ENCODE peak calls at places on chromosome 13, in four cellular contexts. B is HepG2, C is GM12878, K is H1. I is an unnamed sample.

GRCh38 chr13:82356667-82357066 is 1525.6 kb downstream of the SLITRK1 start:
- DNase-seq in B (no peak), C (no peak), K (no peak), I (no peak)

GRCh38 chr13:100644328-100644727 is 30.3 kb downstream of the TMTC4 start:
- DNase-seq in B (no peak), C (no peak), K (no peak), I (no peak)

GRCh38 chr13:81874681-81875661 is 1534.0 kb upstream of the SPRY2 start:
- DNase-seq in B (peak; percentile 10), C (no peak), K (peak; percentile 91), I (peak; percentile 90)

GRCh38 chr13:27183561-27184147 is 12.0 kb upstream of the USP12 start:
- DNase-seq in B (no peak), C (no peak), K (no peak), I (no peak)

GRCh38 chr13:49213997-49214916 is 5.9 kb upstream of the MLNR start:
- DNase-seq in B (no peak), C (no peak), K (no peak), I (no peak)

GRCh38 chr13:95155093-95155492 is 146.2 kb downstream of the ABCC4 start:
- DNase-seq in B (no peak), C (no peak), K (no peak), I (no peak)

GRCh38 chr13:42181381-42181953 is 90.5 kb upstream of the AKAP11 start:
- DNase-seq in B (no peak), C (no peak), K (no peak), I (no peak)

GRCh38 chr13:60258349-60258748 is 94.6 kb upstream of the DIAPH3 start:
- DNase-seq in B (no peak), C (no peak), K (no peak), I (no peak)

GRCh38 chr13:96273196-96273595 is 183.3 kb downstream of the HS6ST3 start:
- DNase-seq in B (no peak), C (no peak), K (no peak), I (no peak)

GRCh38 chr13:103263448-103263847 is 197.2 kb upstream of the SLC10A2 start:
- DNase-seq in B (no peak), C (no peak), K (no peak), I (no peak)

GRCh38 chr13:97429681-97430081 is 4.3 kb upstream of the RAP2A start:
- DNase-seq in B (no peak), C (no peak), K (no peak), I (no peak)

GRCh38 chr13:105678072-105678471 is 857.4 kb downstream of the EFNB2 start:
- DNase-seq in B (no peak), C (no peak), K (no peak), I (no peak)

GRCh38 chr13:39452412-39452811 is 150.6 kb downstream of the LHFPL6 start:
- DNase-seq in B (no peak), C (no peak), K (no peak), I (no peak)

GRCh38 chr13:86020350-86021002 is 221.3 kb upstream of the SLITRK6 start:
- DNase-seq in B (no peak), C (no peak), K (no peak), I (no peak)

GRCh38 chr13:70385852-70386251 is 277.6 kb upstream of the KLHL1 start:
- DNase-seq in B (no peak), C (no peak), K (no peak), I (no peak)

GRCh38 chr13:35848868-35849644 is 282.1 kb downstream of the DCLK1 start:
- DNase-seq in B (no peak), C (no peak), K (no peak), I (no peak)

GRCh38 chr13:84571264-84571663 is 689.0 kb upstream of the SLITRK1 start:
- DNase-seq in B (no peak), C (no peak), K (no peak), I (no peak)

GRCh38 chr13:98144501-98145350 is 1.8 kb downstream of the FARP1 start:
- DNase-seq in B (peak; percentile 86), C (no peak), K (no peak), I (no peak)

GRCh38 chr13:80840313-80840976 is 499.5 kb upstream of the SPRY2 start:
- DNase-seq in B (no peak), C (no peak), K (no peak), I (no peak)

GRCh38 chr13:30312859-30313258 is 5.5 kb upstream of the KATNAL1 start:
- DNase-seq in B (no peak), C (no peak), K (no peak), I (no peak)

GRCh38 chr13:85543144-85543543 is 256.1 kb downstream of the SLITRK6 start:
- DNase-seq in B (no peak), C (no peak), K (no peak), I (no peak)

GRCh38 chr13:68905186-68905585 is 1202.4 kb upstream of the ATXN8OS start:
- DNase-seq in B (no peak), C (no peak), K (no peak), I (no peak)

GRCh38 chr13:71912524-71912923 is 45.5 kb upstream of the DACH1 start:
- DNase-seq in B (no peak), C (no peak), K (no peak), I (no peak)

GRCh38 chr13:101408154-101408553 is 8.2 kb downstream of the NALCN start:
- DNase-seq in B (no peak), C (no peak), K (no peak), I (no peak)

GRCh38 chr13:51557875-51558604 is 26.2 kb upstream of the WDFY2 start:
- DNase-seq in B (no peak), C (no peak), K (no peak), I (no peak)

GRCh38 chr13:48038763-48039162 is 1.2 kb downstream of the NUDT15 start:
- DNase-seq in B (no peak), C (no peak), K (no peak), I (no peak)

GRCh38 chr13:59364508-59365187 is 799.1 kb downstream of the DIAPH3 start:
- DNase-seq in B (no peak), C (no peak), K (no peak), I (no peak)

GRCh38 chr13:45341799-45342584 is 1.0 kb upstream of the TPT1 start:
- DNase-seq in B (no peak), C (no peak), K (no peak), I (no peak)

GRCh38 chr13:49082653-49083536 is 107.2 kb downstream of the FNDC3A start:
- DNase-seq in B (no peak), C (peak; percentile 48), K (no peak), I (no peak)

GRCh38 chr13:36332986-36333385 is 13.2 kb downstream of the SPART start:
- DNase-seq in B (no peak), C (no peak), K (no peak), I (no peak)

GRCh38 chr13:45149964-45150363 is 29.7 kb downstream of the GTF2F2 start:
- DNase-seq in B (no peak), C (no peak), K (no peak), I (no peak)

GRCh38 chr13:50474094-50474654 is 369.3 kb downstream of the DLEU7 start:
- DNase-seq in B (no peak), C (no peak), K (no peak), I (no peak)
- TF ChIP-seq ZNF274 in B (no peak), C (no peak), K (no peak), I (no peak)

DNA sequence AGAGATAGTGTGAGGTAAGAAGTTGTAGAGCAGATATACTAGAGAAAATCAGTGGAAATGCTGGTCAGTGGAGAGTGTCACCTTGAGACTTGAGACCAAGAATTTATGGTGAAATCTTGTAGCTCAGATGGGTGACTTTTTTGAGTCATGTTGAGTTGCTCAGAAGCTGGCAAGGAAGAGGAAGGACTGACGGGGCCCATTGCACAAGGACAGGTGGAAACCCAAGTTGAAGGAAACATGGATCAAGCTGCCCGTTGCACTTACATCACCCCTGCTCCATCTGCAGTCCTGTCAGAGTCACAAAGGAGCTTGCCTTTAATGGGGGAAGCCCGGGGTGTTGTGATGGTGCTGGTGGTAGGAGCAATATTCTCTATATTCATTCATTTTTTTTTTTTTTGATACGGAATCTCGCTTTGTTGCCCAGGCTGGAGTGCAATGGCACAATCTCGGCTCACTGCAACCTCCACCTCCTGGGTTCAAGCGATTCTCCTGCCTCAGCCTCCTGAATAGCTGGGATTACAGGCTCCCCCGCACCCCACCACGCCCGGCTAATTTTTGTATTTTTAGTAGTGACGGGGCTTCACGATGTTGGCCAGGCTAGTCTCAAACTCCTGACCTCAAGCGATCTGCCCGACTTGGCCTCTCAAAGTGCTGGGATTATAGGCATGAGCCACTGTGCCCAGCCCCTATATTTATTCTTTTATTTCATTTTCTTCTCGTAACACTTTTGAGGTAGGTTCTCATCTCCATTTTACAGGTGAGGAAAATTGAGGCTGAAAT is 27.4 kb downstream of the UBAC2 start:
- DNase-seq in B (no peak), C (no peak), K (no peak), I (no peak)
- H3K4me1 ChIP-seq in B (peaks cover 18% of the 10 kb centered on the region), C (peaks cover 49% of the 10 kb centered on the region), K (peaks cover 4% of the 10 kb centered on the region), I (no peaks in the 10 kb centered on the region)

DNA sequence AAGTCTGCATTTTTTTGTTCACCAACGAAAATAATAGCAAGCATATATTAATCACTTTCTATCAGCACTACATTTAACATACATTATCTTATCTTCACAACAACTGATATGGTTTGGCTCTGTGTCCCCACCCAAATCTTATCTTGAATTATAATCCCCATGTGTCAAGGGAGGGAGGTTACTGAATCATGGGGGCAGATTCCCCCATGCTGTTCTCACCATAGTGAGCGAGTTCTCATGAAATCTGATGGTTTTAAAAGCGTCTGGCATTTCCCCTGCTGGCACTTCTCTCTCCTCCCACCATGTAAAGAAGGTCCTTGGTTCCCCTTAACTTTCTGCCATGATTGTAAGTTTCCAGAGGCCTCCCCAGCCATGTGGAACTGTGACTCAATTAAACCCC is 235.7 kb upstream of the RXFP2 start:
- DNase-seq in B (no peak), C (no peak), K (no peak), I (no peak)
- H3K9me3 ChIP-seq in B (peaks cover 11% of the 10 kb centered on the region), C (no peaks in the 10 kb centered on the region), K (no peaks in the 10 kb centered on the region), I (peaks cover 7% of the 10 kb centered on the region)

GRCh38 chr13:40801255-40802217 is 12.1 kb downstream of the SLC25A15 start:
- DNase-seq in B (peak; percentile 73), C (no peak), K (no peak), I (no peak)
- TF ChIP-seq ZNF274 in B (no peak), C (no peak), K (no peak), I (no peak)

GRCh38 chr13:111183959-111184684 is 69.0 kb downstream of the ARHGEF7 start:
- DNase-seq in B (no peak), C (no peak), K (no peak), I (no peak)
- H3K4me1 ChIP-seq in B (no peaks in the 10 kb centered on the region), C (peaks cover 50% of the 10 kb centered on the region), K (peaks cover 13% of the 10 kb centered on the region), I (peaks cover 4% of the 10 kb centered on the region)

GRCh38 chr13:29101404-29101803 is 281.3 kb downstream of the MTUS2 start:
- DNase-seq in B (no peak), C (no peak), K (no peak), I (no peak)
- H3K9me3 ChIP-seq in B (peaks cover 92% of the 10 kb centered on the region), C (no peaks in the 10 kb centered on the region), K (no peaks in the 10 kb centered on the region), I (no peaks in the 10 kb centered on the region)